ENCODE peak calls at places on chromosomes 6 and 20, in four cellular contexts. One of them, this sample, is unnamed.

GRCh38 chr6:7541175-7542064 is at the start of gene DSP:
- DNase-seq in activated CD4-positive, CD25-positive, alpha-beta regulatory T cell: no peak
- DNase-seq in NCI-H1105: peak
- DNase-seq in effector memory CD8-positive, alpha-beta T cell: no peak
- DNase-seq in this sample: no peak

GRCh38 chr6:163608060-163608752 is 193.7 kb downstream of the QKI start:
- DNase-seq in NCI-H1105: no peak
- DNase-seq in activated CD4-positive, CD25-positive, alpha-beta regulatory T cell: no peak
- DNase-seq in effector memory CD8-positive, alpha-beta T cell: no peak
- DNase-seq in this sample: no peak

GRCh38 chr6:48560408-48560807 is 449.4 kb upstream of the PTCHD4 start:
- DNase-seq in NCI-H1105: no peak
- DNase-seq in activated CD4-positive, CD25-positive, alpha-beta regulatory T cell: no peak
- DNase-seq in effector memory CD8-positive, alpha-beta T cell: no peak
- DNase-seq in this sample: no peak

GRCh38 chr20:41180599-41181333 is 43.4 kb downstream of the PLCG1 start:
- DNase-seq in activated CD4-positive, CD25-positive, alpha-beta regulatory T cell: no peak
- DNase-seq in NCI-H1105: no peak
- DNase-seq in effector memory CD8-positive, alpha-beta T cell: no peak
- DNase-seq in this sample: no peak

GRCh38 chr20:42775037-42775436 is 414.7 kb downstream of the PTPRT start:
- DNase-seq in NCI-H1105: no peak
- DNase-seq in activated CD4-positive, CD25-positive, alpha-beta regulatory T cell: no peak
- DNase-seq in effector memory CD8-positive, alpha-beta T cell: no peak
- DNase-seq in this sample: no peak

GRCh38 chr6:11822346-11822745 is 43.7 kb upstream of the ADTRP start:
- DNase-seq in NCI-H1105: no peak
- DNase-seq in activated CD4-positive, CD25-positive, alpha-beta regulatory T cell: no peak
- DNase-seq in effector memory CD8-positive, alpha-beta T cell: no peak
- DNase-seq in this sample: no peak

GRCh38 chr20:40757087-40757486 is 68.1 kb upstream of the MAFB start:
- DNase-seq in effector memory CD8-positive, alpha-beta T cell: no peak
- DNase-seq in activated CD4-positive, CD25-positive, alpha-beta regulatory T cell: no peak
- DNase-seq in NCI-H1105: no peak
- DNase-seq in this sample: no peak

GRCh38 chr6:47064274-47064673 is 22.1 kb upstream of the ADGRF1 start:
- DNase-seq in NCI-H1105: no peak
- DNase-seq in effector memory CD8-positive, alpha-beta T cell: no peak
- DNase-seq in activated CD4-positive, CD25-positive, alpha-beta regulatory T cell: no peak
- DNase-seq in this sample: no peak

GRCh38 chr6:133100870-133101269 is 140.3 kb upstream of the EYA4 start:
- DNase-seq in NCI-H1105: no peak
- DNase-seq in activated CD4-positive, CD25-positive, alpha-beta regulatory T cell: no peak
- DNase-seq in effector memory CD8-positive, alpha-beta T cell: no peak
- DNase-seq in this sample: no peak

GRCh38 chr6:16622193-16622592 is 139.1 kb downstream of the ATXN1 start:
- DNase-seq in NCI-H1105: no peak
- DNase-seq in activated CD4-positive, CD25-positive, alpha-beta regulatory T cell: no peak
- DNase-seq in effector memory CD8-positive, alpha-beta T cell: no peak
- DNase-seq in this sample: no peak

GRCh38 chr6:139474145-139475108 is 100.0 kb upstream of the CITED2 start:
- DNase-seq in effector memory CD8-positive, alpha-beta T cell: no peak
- DNase-seq in NCI-H1105: peak
- DNase-seq in activated CD4-positive, CD25-positive, alpha-beta regulatory T cell: no peak
- DNase-seq in this sample: no peak

GRCh38 chr6:10402648-10403311 is 12.1 kb downstream of the TFAP2A start:
- DNase-seq in NCI-H1105: no peak
- DNase-seq in activated CD4-positive, CD25-positive, alpha-beta regulatory T cell: no peak
- DNase-seq in effector memory CD8-positive, alpha-beta T cell: no peak
- DNase-seq in this sample: no peak

GRCh38 chr6:38153946-38154345 is 334.4 kb downstream of the ZFAND3 start:
- DNase-seq in NCI-H1105: no peak
- DNase-seq in activated CD4-positive, CD25-positive, alpha-beta regulatory T cell: no peak
- DNase-seq in effector memory CD8-positive, alpha-beta T cell: no peak
- DNase-seq in this sample: no peak

GRCh38 chr6:73515204-73516101 is 5.4 kb downstream of the EEF1A1 start:
- DNase-seq in activated CD4-positive, CD25-positive, alpha-beta regulatory T cell: peak
- DNase-seq in NCI-H1105: peak
- DNase-seq in effector memory CD8-positive, alpha-beta T cell: peak
- DNase-seq in this sample: no peak

GRCh38 chr20:39775110-39775509 is 813.0 kb downstream of the DHX35 start:
- DNase-seq in activated CD4-positive, CD25-positive, alpha-beta regulatory T cell: no peak
- DNase-seq in effector memory CD8-positive, alpha-beta T cell: no peak
- DNase-seq in NCI-H1105: no peak
- DNase-seq in this sample: no peak

GRCh38 chr6:40713002-40713719 is 126.0 kb upstream of the LRFN2 start:
- DNase-seq in effector memory CD8-positive, alpha-beta T cell: no peak
- DNase-seq in activated CD4-positive, CD25-positive, alpha-beta regulatory T cell: no peak
- DNase-seq in NCI-H1105: no peak
- DNase-seq in this sample: no peak

GRCh38 chr20:36307412-36308317 is 1.5 kb downstream of the DLGAP4 start:
- DNase-seq in activated CD4-positive, CD25-positive, alpha-beta regulatory T cell: no peak
- DNase-seq in NCI-H1105: no peak
- DNase-seq in effector memory CD8-positive, alpha-beta T cell: no peak
- DNase-seq in this sample: no peak

GRCh38 chr6:166588691-166589333 is 2.3 kb upstream of the RAMACL start:
- DNase-seq in activated CD4-positive, CD25-positive, alpha-beta regulatory T cell: no peak
- DNase-seq in NCI-H1105: no peak
- DNase-seq in effector memory CD8-positive, alpha-beta T cell: no peak
- DNase-seq in this sample: no peak